ENCODE peak calls at places on chromosomes 4 and X, in five cellular contexts. Z is H54, M is M059J, U is COR-L47, F is NCI-H345. J is an unnamed sample.
A peak's percentile ranks its signal among the peaks of the same experiment; 100 is the strongest.

GRCh38 chr4:6461301-6462165 is 10.9 kb downstream of the PPP2R2C start:
- DNase-seq in Z (no peak), M (peak; percentile 30), U (no peak), F (no peak), J (no peak)

GRCh38 chr4:38762560-38762959 is 20.2 kb downstream of the TLR10 start:
- DNase-seq in Z (no peak), M (no peak), U (no peak), F (no peak), J (no peak)

GRCh38 chrX:107836958-107837357 is 11.3 kb downstream of the MID2 start:
- DNase-seq in Z (no peak), M (no peak), U (no peak), F (no peak), J (no peak)

GRCh38 chr4:47031011-47031678 is at the start of gene GABRB1:
- DNase-seq in Z (peak; percentile 9), M (peak; percentile 64), U (peak; percentile 37), F (no peak), J (peak; percentile 35)

GRCh38 chrX:8738588-8739189 is 6.8 kb upstream of the ANOS1 start:
- DNase-seq in Z (no peak), M (peak; percentile 31), U (peak; percentile 14), F (peak; percentile 59), J (peak; percentile 21)

GRCh38 chr4:40912455-40913055 is 162.8 kb downstream of the NSUN7 start:
- DNase-seq in Z (no peak), M (no peak), U (no peak), F (no peak), J (peak; percentile 13)

GRCh38 chrX:63430026-63430425 is 78.9 kb upstream of the SPIN4 start:
- DNase-seq in Z (no peak), M (no peak), U (no peak), F (no peak), J (no peak)

GRCh38 chrX:43677993-43678392 is 21.9 kb downstream of the MAOA start:
- DNase-seq in Z (no peak), M (no peak), U (no peak), F (no peak), J (no peak)

GRCh38 chr4:169018406-169018805 is 8.4 kb upstream of the CBR4 start:
- DNase-seq in Z (no peak), M (no peak), U (no peak), F (no peak), J (no peak)

GRCh38 chrX:121128946-121129345 is 81.5 kb downstream of the GLUD2 start:
- DNase-seq in Z (no peak), M (no peak), U (no peak), F (no peak), J (no peak)

GRCh38 chr4:118716304-118716703 is 31.1 kb downstream of the METTL14 start:
- DNase-seq in Z (no peak), M (no peak), U (peak; percentile 3), F (no peak), J (no peak)

GRCh38 chr4:185280608-185281007 is 71.2 kb downstream of the SNX25 start:
- DNase-seq in Z (no peak), M (no peak), U (no peak), F (no peak), J (no peak)

GRCh38 chr4:53781614-53782467 is 190.6 kb upstream of the LNX1 start:
- DNase-seq in Z (no peak), M (no peak), U (no peak), F (peak; percentile 4), J (no peak)

GRCh38 chrX:47321386-47321785 is 49.0 kb upstream of the ZNF157 start:
- DNase-seq in Z (no peak), M (no peak), U (no peak), F (no peak), J (no peak)

GRCh38 chrX:50211510-50211909 is 6.9 kb downstream of the CCNB3 start:
- DNase-seq in Z (no peak), M (peak; percentile 12), U (no peak), F (no peak), J (no peak)

GRCh38 chrX:20218809-20219505 is 47.8 kb downstream of the RPS6KA3 start:
- DNase-seq in Z (no peak), M (no peak), U (no peak), F (no peak), J (peak; percentile 29)

GRCh38 chrX:40268126-40268525 is 170.4 kb upstream of the BCOR start:
- DNase-seq in Z (no peak), M (no peak), U (no peak), F (no peak), J (no peak)

GRCh38 chr4:37825943-37826281 is 574 bp upstream of the PGM2 start:
- DNase-seq in Z (no peak), M (no peak), U (no peak), F (no peak), J (no peak)

GRCh38 chr4:80026080-80026479 is 46.9 kb downstream of the ANTXR2 start:
- DNase-seq in Z (no peak), M (peak; percentile 22), U (no peak), F (no peak), J (no peak)

GRCh38 chrX:110407910-110408545 is 49.4 kb downstream of the RTL9 start:
- DNase-seq in Z (no peak), M (peak; percentile 75), U (peak; percentile 14), F (peak; percentile 53), J (no peak)

GRCh38 chrX:41542151-41542935 is 95.2 kb downstream of the NYX start:
- DNase-seq in Z (no peak), M (peak; percentile 46), U (no peak), F (no peak), J (no peak)

GRCh38 chr4:107261241-107261874 is 225.2 kb upstream of the DKK2 start:
- DNase-seq in Z (no peak), M (peak; percentile 45), U (no peak), F (no peak), J (no peak)

GRCh38 chrX:150051096-150051495 is 112.8 kb upstream of the EOLA2 start:
- DNase-seq in Z (no peak), M (peak; percentile 70), U (no peak), F (no peak), J (no peak)

GRCh38 chr4:125049711-125050110 is 265.0 kb upstream of the FAT4 start:
- DNase-seq in Z (no peak), M (no peak), U (no peak), F (no peak), J (no peak)

GRCh38 chr4:169225058-169225751 is 45.6 kb downstream of the SH3RF1 start:
- DNase-seq in Z (peak; percentile 15), M (peak; percentile 95), U (no peak), F (no peak), J (no peak)

GRCh38 chrX:118847676-118848075 is 24.1 kb downstream of the ZCCHC12 start:
- DNase-seq in Z (peak; percentile 35), M (peak; percentile 71), U (peak; percentile 48), F (peak; percentile 65), J (peak; percentile 41)